ENCODE peak calls at places on chromosomes 12 and 14, in six cellular contexts. C is colonic mucosa, X is OCI-LY7, A is RWPE2, Q is MM.1S, L is BE2C. M is an unnamed sample.

GRCh38 chr14:96273629-96274028 is 17.6 kb downstream of the BDKRB1 start:
- DNase-seq in L (no peak), C (no peak), A (no peak), X (no peak), Q (no peak), M (no peak)

GRCh38 chr14:80055912-80056801 is 155.1 kb downstream of the DIO2 start:
- DNase-seq in L (peak; percentile 20), C (peak; percentile 24), X (peak; percentile 22), Q (peak; percentile 20), A (no peak), M (peak; percentile 48)

GRCh38 chr14:97851438-97851995 is 1054.3 kb downstream of the VRK1 start:
- DNase-seq in X (no peak), Q (no peak), C (no peak), L (no peak), A (no peak), M (no peak)

GRCh38 chr12:105659355-105660075 is 329.0 kb downstream of the C12orf75 start:
- DNase-seq in Q (no peak), L (no peak), X (no peak), C (no peak), A (peak; percentile 56), M (peak; percentile 28)

GRCh38 chr14:96256420-96256819 is 410 bp downstream of the BDKRB1 start:
- DNase-seq in Q (no peak), L (no peak), X (no peak), A (no peak), C (no peak), M (no peak)

GRCh38 chr12:11686135-11686534 is 36.7 kb downstream of the ETV6 start:
- DNase-seq in X (no peak), A (no peak), L (no peak), Q (no peak), C (no peak), M (no peak)

GRCh38 chr12:16165506-16165905 is 112.0 kb downstream of the SLC15A5 start:
- DNase-seq in L (peak; percentile 11), Q (peak; percentile 35), A (no peak), X (peak; percentile 72), C (peak; percentile 45), M (peak; percentile 49)

GRCh38 chr12:53211476-53212381 is 4.7 kb upstream of the ITGB7 start:
- DNase-seq in Q (no peak), A (no peak), L (peak; percentile 56), X (peak; percentile 65), C (no peak), M (no peak)

GRCh38 chr12:56046027-56046780 is 4.5 kb downstream of the RPS26 start:
- DNase-seq in C (no peak), A (no peak), L (no peak), X (no peak), Q (no peak), M (no peak)

GRCh38 chr12:40898505-40898904 is 206.3 kb downstream of the CNTN1 start:
- DNase-seq in Q (no peak), L (no peak), C (no peak), A (no peak), X (no peak), M (no peak)

GRCh38 chr12:89468648-89469326 is 55.8 kb downstream of the GALNT4 start:
- DNase-seq in C (no peak), X (peak; percentile 15), Q (peak; percentile 72), A (no peak), L (no peak), M (no peak)

GRCh38 chr12:99824900-99825562 is 159.7 kb downstream of the ANKS1B start:
- DNase-seq in X (no peak), Q (no peak), L (no peak), A (no peak), C (no peak), M (no peak)

GRCh38 chr14:64035143-64035542 is 182.3 kb downstream of the SYNE2 start:
- DNase-seq in L (no peak), A (no peak), X (no peak), Q (no peak), C (no peak), M (no peak)

GRCh38 chr14:67425603-67426002 is 13.6 kb upstream of the PLEK2 start:
- DNase-seq in X (no peak), C (no peak), Q (no peak), A (no peak), L (no peak), M (no peak)

GRCh38 chr12:53220857-53221202 is 11.2 kb downstream of the RARG start:
- DNase-seq in Q (peak; percentile 95), C (peak; percentile 94), A (peak; percentile 95), L (peak; percentile 92), X (peak; percentile 90), M (peak; percentile 77)

GRCh38 chr14:75370416-75371205 is 57.2 kb upstream of the JDP2 start:
- DNase-seq in Q (no peak), C (no peak), L (no peak), X (no peak), A (no peak), M (no peak)

GRCh38 chr14:54362759-54363437 is 33.9 kb upstream of the CDKN3 start:
- DNase-seq in Q (no peak), X (no peak), C (no peak), L (no peak), A (no peak), M (no peak)

GRCh38 chr12:6953417-6954315 is 2.5 kb downstream of the PTPN6 start:
- DNase-seq in X (peak; percentile 85), L (no peak), A (no peak), Q (peak; percentile 82), C (peak; percentile 72), M (no peak)

GRCh38 chr14:73909681-73910080 is 23.0 kb downstream of the ZNF410 start:
- DNase-seq in A (no peak), C (no peak), L (no peak), X (no peak), Q (no peak), M (no peak)

GRCh38 chr12:90209029-90209428 is 500.4 kb upstream of the ATP2B1 start:
- DNase-seq in A (no peak), C (no peak), L (no peak), X (no peak), Q (no peak), M (no peak)

GRCh38 chr14:23629204-23629603 is 7.0 kb upstream of the DHRS2 start:
- DNase-seq in Q (no peak), A (no peak), X (no peak), L (no peak), C (no peak), M (no peak)
- H3K9me3 ChIP-seq in Q (no peaks in the 10 kb centered on the region), A (peaks cover 9% of the 10 kb centered on the region), X (peaks cover 22% of the 10 kb centered on the region), L (no peaks in the 10 kb centered on the region), C (peaks cover 3% of the 10 kb centered on the region), M (no peaks in the 10 kb centered on the region)

DNA sequence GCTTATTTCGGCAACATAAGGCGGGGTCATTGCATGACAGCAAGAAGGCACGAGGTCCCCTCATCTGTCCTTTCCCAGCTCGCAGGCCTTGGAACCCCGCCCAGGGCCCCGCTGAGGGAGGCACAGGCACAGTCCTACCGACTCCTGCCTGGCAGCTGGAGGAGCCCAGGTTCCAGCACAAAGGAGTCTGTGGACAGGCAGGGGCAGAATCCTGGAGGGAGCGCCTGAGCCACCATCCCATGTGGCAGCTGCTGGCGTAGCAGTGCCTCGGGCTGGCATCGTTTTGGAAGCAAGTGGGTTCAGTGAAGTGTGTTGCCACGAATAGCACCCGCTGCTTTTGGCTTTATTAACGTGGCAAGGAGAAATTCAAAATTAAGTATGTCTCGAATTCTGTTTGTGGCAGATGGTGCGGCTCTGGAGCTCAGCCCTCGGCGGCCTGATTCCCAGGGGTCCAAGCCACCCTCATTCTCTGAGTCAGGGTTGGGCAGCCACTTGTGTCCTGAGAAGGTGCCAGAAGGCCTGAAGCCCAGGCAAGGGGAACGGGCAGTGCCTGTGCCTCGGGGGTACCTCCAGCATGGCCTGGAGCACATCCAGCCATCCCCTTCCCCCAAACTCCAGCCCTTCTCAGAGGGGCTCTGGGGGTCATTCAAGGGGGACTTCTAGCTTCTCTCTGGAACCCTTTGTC is 35.9 kb downstream of the SLC8B1 start:
- DNase-seq in Q (no peak), X (no peak), C (peak; percentile 42), L (no peak), A (no peak), M (peak; percentile 53)
- H3K4me1 ChIP-seq in Q (no peaks in the 10 kb centered on the region), X (no peaks in the 10 kb centered on the region), C (no peaks in the 10 kb centered on the region), L (no peaks in the 10 kb centered on the region), A (peaks cover 13% of the 10 kb centered on the region), M (peaks cover 8% of the 10 kb centered on the region)

GRCh38 chr12:69388371-69388770 is 28.8 kb downstream of the YEATS4 start:
- DNase-seq in C (no peak), L (no peak), A (no peak), Q (peak; percentile 39), X (peak; percentile 25), M (no peak)
- TF ChIP-seq CTCF in C (peak; percentile 41), L (peak; percentile 46), A (peak; percentile 75), Q (peak; percentile 43), X (peak; percentile 69), M (peak; percentile 47)

DNA sequence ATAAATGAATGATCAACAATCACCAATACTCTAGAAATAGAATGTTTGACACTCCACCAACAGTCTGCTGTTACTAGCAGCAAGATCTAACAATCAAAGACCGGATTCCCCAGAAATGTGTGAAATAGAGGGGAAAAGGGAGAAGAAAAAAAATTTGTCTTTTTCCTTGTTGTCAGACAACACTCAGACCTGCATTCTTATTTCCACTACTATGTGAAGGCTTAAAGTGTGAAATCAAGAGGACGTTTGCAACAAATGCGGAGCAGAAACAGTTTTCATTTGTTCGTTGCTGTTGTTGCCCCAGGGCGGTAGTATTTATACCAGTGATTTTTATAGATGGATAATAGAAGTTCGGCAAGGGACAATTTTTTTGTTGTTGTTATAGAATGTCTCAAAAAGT is 9.2 kb downstream of the NKX2-1 start:
- DNase-seq in C (no peak), A (no peak), X (no peak), L (no peak), Q (no peak), M (no peak)
- H3K9me3 ChIP-seq in C (no peaks in the 10 kb centered on the region), A (no peaks in the 10 kb centered on the region), X (no peaks in the 10 kb centered on the region), L (no peaks in the 10 kb centered on the region), Q (no peaks in the 10 kb centered on the region), M (no peaks in the 10 kb centered on the region)

GRCh38 chr12:57896437-57897201 is 44.7 kb upstream of the ATP23 start:
- DNase-seq in A (no peak), L (peak; percentile 69), Q (peak; percentile 31), X (no peak), C (peak; percentile 83), M (peak; percentile 63)
- H3K4me1 ChIP-seq in A (peaks cover 39% of the 10 kb centered on the region), L (peaks cover 42% of the 10 kb centered on the region), Q (peaks cover 46% of the 10 kb centered on the region), X (peaks cover 86% of the 10 kb centered on the region), C (peaks cover 41% of the 10 kb centered on the region), M (peaks cover 7% of the 10 kb centered on the region)

GRCh38 chr12:59649203-59649602 is 53.4 kb downstream of the SLC16A7 start:
- DNase-seq in L (no peak), C (no peak), X (no peak), Q (no peak), A (no peak), M (no peak)

GRCh38 chr12:59651230-59651920 is 55.5 kb downstream of the SLC16A7 start:
- DNase-seq in A (no peak), L (no peak), C (no peak), Q (no peak), X (no peak), M (no peak)

GRCh38 chr12:59652098-59652497 is 56.3 kb downstream of the SLC16A7 start:
- DNase-seq in L (no peak), C (no peak), X (no peak), A (no peak), Q (no peak), M (no peak)

GRCh38 chr12:59654061-59654460 is 58.2 kb downstream of the SLC16A7 start:
- DNase-seq in C (no peak), A (no peak), Q (no peak), L (no peak), X (no peak), M (no peak)

GRCh38 chr12:59650594-59651229 is 54.9 kb downstream of the SLC16A7 start:
- DNase-seq in X (no peak), L (no peak), Q (no peak), C (no peak), A (no peak), M (no peak)
- TF ChIP-seq CTCF in X (no peak), L (peak; percentile 14), Q (no peak), C (no peak), A (no peak), M (no peak)

GRCh38 chr14:26791117-26791806 is 193.4 kb upstream of the NOVA1 start:
- DNase-seq in X (no peak), Q (no peak), C (no peak), L (no peak), A (no peak), M (no peak)
- H3K9me3 ChIP-seq in X (no peaks in the 10 kb centered on the region), Q (no peaks in the 10 kb centered on the region), C (no peaks in the 10 kb centered on the region), L (no peaks in the 10 kb centered on the region), A (no peaks in the 10 kb centered on the region), M (no peaks in the 10 kb centered on the region)